ENCODE peak calls at places on chromosomes 11 and 22, in five cellular contexts. O is cardiac muscle cell, Z is brain microvascular endothelial cell, B is hippocampal formation, W is MCF 10A. N is an unnamed sample.

GRCh38 chr22:23500508-23501208 is 79.4 kb downstream of the IGLL1 start:
- DNase-seq in O (peak; percentile 27), Z (no peak), B (no peak), W (no peak), N (no peak)

GRCh38 chr11:92870241-92870826 is 99.1 kb upstream of the MTNR1B start:
- DNase-seq in O (peak; percentile 20), Z (peak; percentile 25), B (no peak), W (no peak), N (no peak)

GRCh38 chr11:69010964-69011623 is 2.0 kb downstream of the MRGPRF start:
- DNase-seq in O (peak; percentile 93), Z (peak; percentile 46), B (peak; percentile 26), W (peak; percentile 57), N (peak; percentile 23)

GRCh38 chr11:75771646-75772410 is 3.2 kb downstream of the DGAT2 start:
- DNase-seq in O (no peak), Z (peak; percentile 16), B (no peak), W (peak; percentile 94), N (peak; percentile 76)

GRCh38 chr11:86459002-86459385 is 84.3 kb downstream of the CCDC81 start:
- DNase-seq in O (no peak), Z (no peak), B (no peak), W (no peak), N (no peak)

GRCh38 chr11:76782526-76783293 is 446 bp upstream of the TSKU start:
- DNase-seq in O (peak; percentile 95), Z (peak; percentile 97), B (peak; percentile 56), W (peak; percentile 90), N (peak; percentile 67)

GRCh38 chr11:2306971-2307732 is 5.3 kb downstream of the TSPAN32 start:
- DNase-seq in O (no peak), Z (no peak), B (no peak), W (no peak), N (no peak)

GRCh38 chr11:10480026-10480425 is 25.0 kb downstream of the AMPD3 start:
- DNase-seq in O (no peak), Z (no peak), B (no peak), W (no peak), N (no peak)

GRCh38 chr22:44532466-44533025 is 34.5 kb upstream of the RTL6 start:
- DNase-seq in O (no peak), Z (no peak), B (no peak), W (no peak), N (no peak)

GRCh38 chr11:67416416-67417335 is 1.2 kb downstream of the CARNS1 start:
- DNase-seq in O (no peak), Z (no peak), B (no peak), W (peak; percentile 66), N (peak; percentile 24)

GRCh38 chr11:72221386-72221785 is 3.2 kb upstream of the INPPL1 start:
- DNase-seq in O (no peak), Z (no peak), B (no peak), W (no peak), N (no peak)